ENCODE peak calls at places on chromosome 3, in seven cellular contexts. One of them, this sample, is unnamed.

GRCh38 chr3:194671511-194671899 is 486 bp downstream of the LSG1 start:
- DNase-seq in progenitor cell of endocrine pancreas: no peak
- DNase-seq in T-helper 1 cell: no peak
- DNase-seq in activated CD8-positive, alpha-beta memory T cell treated with anti-CD3 and anti-CD28 coated beads for 48 hours: no peak
- DNase-seq in stimulated activated CD8-positive, alpha-beta memory T cell treated with anti-CD3 and anti-CD28 coated beads, Interleukin-7, amount 100 ng/mL, for 24 hours: no peak
- DNase-seq in effector memory CD4-positive, alpha-beta T cell: no peak
- DNase-seq in IMR-90: peak; percentile 52
- DNase-seq in this sample: no peak

GRCh38 chr3:155387571-155387970 is 94.1 kb upstream of the STRIT1 start:
- DNase-seq in progenitor cell of endocrine pancreas: no peak
- DNase-seq in effector memory CD4-positive, alpha-beta T cell: no peak
- DNase-seq in stimulated activated CD8-positive, alpha-beta memory T cell treated with anti-CD3 and anti-CD28 coated beads, Interleukin-7, amount 100 ng/mL, for 24 hours: no peak
- DNase-seq in T-helper 1 cell: no peak
- DNase-seq in activated CD8-positive, alpha-beta memory T cell treated with anti-CD3 and anti-CD28 coated beads for 48 hours: no peak
- DNase-seq in IMR-90: no peak
- DNase-seq in this sample: no peak

GRCh38 chr3:54511766-54512365 is 389.5 kb downstream of the CACNA2D3 start:
- DNase-seq in progenitor cell of endocrine pancreas: no peak
- DNase-seq in stimulated activated CD8-positive, alpha-beta memory T cell treated with anti-CD3 and anti-CD28 coated beads, Interleukin-7, amount 100 ng/mL, for 24 hours: no peak
- DNase-seq in activated CD8-positive, alpha-beta memory T cell treated with anti-CD3 and anti-CD28 coated beads for 48 hours: no peak
- DNase-seq in IMR-90: no peak
- DNase-seq in effector memory CD4-positive, alpha-beta T cell: no peak
- DNase-seq in T-helper 1 cell: no peak
- DNase-seq in this sample: no peak

GRCh38 chr3:124969190-124969589 is 34.6 kb upstream of the MUC13 start:
- DNase-seq in effector memory CD4-positive, alpha-beta T cell: no peak
- DNase-seq in IMR-90: no peak
- DNase-seq in T-helper 1 cell: no peak
- DNase-seq in stimulated activated CD8-positive, alpha-beta memory T cell treated with anti-CD3 and anti-CD28 coated beads, Interleukin-7, amount 100 ng/mL, for 24 hours: no peak
- DNase-seq in activated CD8-positive, alpha-beta memory T cell treated with anti-CD3 and anti-CD28 coated beads for 48 hours: no peak
- DNase-seq in progenitor cell of endocrine pancreas: no peak
- DNase-seq in this sample: no peak

GRCh38 chr3:93843981-93844380 is 129.7 kb downstream of the PROS1 start:
- DNase-seq in T-helper 1 cell: no peak
- DNase-seq in IMR-90: peak; percentile 76
- DNase-seq in activated CD8-positive, alpha-beta memory T cell treated with anti-CD3 and anti-CD28 coated beads for 48 hours: no peak
- DNase-seq in effector memory CD4-positive, alpha-beta T cell: no peak
- DNase-seq in progenitor cell of endocrine pancreas: no peak
- DNase-seq in stimulated activated CD8-positive, alpha-beta memory T cell treated with anti-CD3 and anti-CD28 coated beads, Interleukin-7, amount 100 ng/mL, for 24 hours: no peak
- DNase-seq in this sample: no peak

GRCh38 chr3:37162501-37163245 is 11.7 kb downstream of the LRRFIP2 start:
- DNase-seq in T-helper 1 cell: no peak
- DNase-seq in activated CD8-positive, alpha-beta memory T cell treated with anti-CD3 and anti-CD28 coated beads for 48 hours: no peak
- DNase-seq in progenitor cell of endocrine pancreas: no peak
- DNase-seq in effector memory CD4-positive, alpha-beta T cell: no peak
- DNase-seq in stimulated activated CD8-positive, alpha-beta memory T cell treated with anti-CD3 and anti-CD28 coated beads, Interleukin-7, amount 100 ng/mL, for 24 hours: no peak
- DNase-seq in IMR-90: no peak
- DNase-seq in this sample: no peak

GRCh38 chr3:127822836-127823589 is 698 bp upstream of the MGLL start:
- DNase-seq in activated CD8-positive, alpha-beta memory T cell treated with anti-CD3 and anti-CD28 coated beads for 48 hours: no peak
- DNase-seq in T-helper 1 cell: no peak
- DNase-seq in effector memory CD4-positive, alpha-beta T cell: no peak
- DNase-seq in stimulated activated CD8-positive, alpha-beta memory T cell treated with anti-CD3 and anti-CD28 coated beads, Interleukin-7, amount 100 ng/mL, for 24 hours: no peak
- DNase-seq in progenitor cell of endocrine pancreas: peak; percentile 22
- DNase-seq in IMR-90: peak; percentile 33
- DNase-seq in this sample: no peak

GRCh38 chr3:138389841-138390581 is 41.6 kb downstream of the MRAS start:
- DNase-seq in T-helper 1 cell: no peak
- DNase-seq in IMR-90: peak; percentile 94
- DNase-seq in effector memory CD4-positive, alpha-beta T cell: no peak
- DNase-seq in activated CD8-positive, alpha-beta memory T cell treated with anti-CD3 and anti-CD28 coated beads for 48 hours: no peak
- DNase-seq in stimulated activated CD8-positive, alpha-beta memory T cell treated with anti-CD3 and anti-CD28 coated beads, Interleukin-7, amount 100 ng/mL, for 24 hours: no peak
- DNase-seq in progenitor cell of endocrine pancreas: no peak
- DNase-seq in this sample: no peak

GRCh38 chr3:3551976-3552375 is 247.3 kb upstream of the LRRN1 start:
- DNase-seq in T-helper 1 cell: no peak
- DNase-seq in activated CD8-positive, alpha-beta memory T cell treated with anti-CD3 and anti-CD28 coated beads for 48 hours: no peak
- DNase-seq in IMR-90: no peak
- DNase-seq in progenitor cell of endocrine pancreas: no peak
- DNase-seq in effector memory CD4-positive, alpha-beta T cell: no peak
- DNase-seq in stimulated activated CD8-positive, alpha-beta memory T cell treated with anti-CD3 and anti-CD28 coated beads, Interleukin-7, amount 100 ng/mL, for 24 hours: no peak
- DNase-seq in this sample: no peak

GRCh38 chr3:29381595-29381994 is 100.7 kb downstream of the RBMS3 start:
- DNase-seq in progenitor cell of endocrine pancreas: no peak
- DNase-seq in stimulated activated CD8-positive, alpha-beta memory T cell treated with anti-CD3 and anti-CD28 coated beads, Interleukin-7, amount 100 ng/mL, for 24 hours: no peak
- DNase-seq in IMR-90: peak; percentile 51
- DNase-seq in T-helper 1 cell: no peak
- DNase-seq in activated CD8-positive, alpha-beta memory T cell treated with anti-CD3 and anti-CD28 coated beads for 48 hours: no peak
- DNase-seq in effector memory CD4-positive, alpha-beta T cell: no peak
- DNase-seq in this sample: no peak

GRCh38 chr3:17352620-17353019 is 389.8 kb downstream of the TBC1D5 start:
- DNase-seq in activated CD8-positive, alpha-beta memory T cell treated with anti-CD3 and anti-CD28 coated beads for 48 hours: no peak
- DNase-seq in progenitor cell of endocrine pancreas: no peak
- DNase-seq in IMR-90: no peak
- DNase-seq in effector memory CD4-positive, alpha-beta T cell: no peak
- DNase-seq in stimulated activated CD8-positive, alpha-beta memory T cell treated with anti-CD3 and anti-CD28 coated beads, Interleukin-7, amount 100 ng/mL, for 24 hours: no peak
- DNase-seq in T-helper 1 cell: no peak
- DNase-seq in this sample: no peak

GRCh38 chr3:47850062-47850802 is 47.3 kb downstream of the DHX30 start:
- DNase-seq in effector memory CD4-positive, alpha-beta T cell: no peak
- DNase-seq in activated CD8-positive, alpha-beta memory T cell treated with anti-CD3 and anti-CD28 coated beads for 48 hours: no peak
- DNase-seq in IMR-90: peak; percentile 49
- DNase-seq in stimulated activated CD8-positive, alpha-beta memory T cell treated with anti-CD3 and anti-CD28 coated beads, Interleukin-7, amount 100 ng/mL, for 24 hours: no peak
- DNase-seq in T-helper 1 cell: no peak
- DNase-seq in progenitor cell of endocrine pancreas: no peak
- DNase-seq in this sample: no peak

This sample was measured in T-helper 22 cell.